ENCODE peak calls at places on chromosomes 11 and 22, in five cellular contexts. B, L, C, R and Z are unnamed samples.

GRCh38 chr11:61777234-61778090 is 14.9 kb downstream of the TMEM258 start:
- DNase-seq in B (peak; percentile 60), L (no peak), C (peak; percentile 69), R (no peak), Z (peak; percentile 62)

GRCh38 chr11:68342459-68343158 is 30.2 kb downstream of the LRP5 start:
- DNase-seq in B (no peak), L (peak; percentile 77), C (no peak), R (peak; percentile 72), Z (no peak)

GRCh38 chr22:22901578-22902218 is 14.1 kb downstream of the IGLL5 start:
- DNase-seq in B (no peak), L (no peak), C (no peak), R (peak; percentile 23), Z (no peak)

GRCh38 chr11:118175031-118175531 is 1.4 kb downstream of the SCN2B start:
- DNase-seq in B (no peak), L (peak; percentile 77), C (no peak), R (no peak), Z (no peak)

GRCh38 chr22:41538583-41538982 is 5.7 kb downstream of the POLR3H start:
- DNase-seq in B (no peak), L (no peak), C (no peak), R (no peak), Z (no peak)

GRCh38 chr11:6617315-6617781 is 1.9 kb downstream of the TPP1 start:
- DNase-seq in B (no peak), L (no peak), C (no peak), R (no peak), Z (no peak)

GRCh38 chr11:2547806-2548205 is 103.0 kb downstream of the KCNQ1 start:
- DNase-seq in B (no peak), L (no peak), C (no peak), R (peak; percentile 23), Z (no peak)

GRCh38 chr22:35074583-35074982 is 8.6 kb downstream of the ISX start:
- DNase-seq in B (no peak), L (no peak), C (no peak), R (no peak), Z (no peak)

GRCh38 chr11:130785376-130786110 is 130.7 kb downstream of the SNX19 start:
- DNase-seq in B (no peak), L (peak; percentile 29), C (no peak), R (no peak), Z (no peak)

GRCh38 chr22:37735054-37735453 is 38.2 kb downstream of the TRIOBP start:
- DNase-seq in B (no peak), L (no peak), C (no peak), R (peak; percentile 67), Z (no peak)

GRCh38 chr11:36300651-36301050 is 4.6 kb downstream of the PRR5L start:
- DNase-seq in B (no peak), L (peak; percentile 59), C (no peak), R (peak; percentile 60), Z (no peak)

GRCh38 chr11:45158891-45159605 is 12.6 kb downstream of the PRDM11 start:
- DNase-seq in B (no peak), L (no peak), C (no peak), R (no peak), Z (no peak)

GRCh38 chr11:57310630-57311086 is 14.1 kb downstream of the TNKS1BP1 start:
- DNase-seq in B (no peak), L (no peak), C (no peak), R (no peak), Z (no peak)

GRCh38 chr22:38570841-38571364 is 920 bp upstream of the DMC1 start:
- DNase-seq in B (peak; percentile 41), L (peak; percentile 35), C (peak; percentile 31), R (peak; percentile 51), Z (peak; percentile 14)

GRCh38 chr11:7019500-7020182 is 505 bp downstream of the ZNF214 start:
- DNase-seq in B (no peak), L (no peak), C (no peak), R (peak; percentile 51), Z (no peak)

GRCh38 chr11:61971177-61972111 is 4.0 kb upstream of the FTH1 start:
- DNase-seq in B (peak; percentile 47), L (peak; percentile 99), C (no peak), R (peak; percentile 96), Z (no peak)

GRCh38 chr11:28834877-28835276 is 726.7 kb downstream of the METTL15 start:
- DNase-seq in B (no peak), L (peak; percentile 84), C (no peak), R (no peak), Z (no peak)

GRCh38 chr11:94928146-94928995 is 45.0 kb downstream of the CWC15 start:
- DNase-seq in B (no peak), L (no peak), C (no peak), R (no peak), Z (no peak)

GRCh38 chr22:16562711-16563554 is 29.7 kb downstream of the CCT8L2 start:
- DNase-seq in B (no peak), L (no peak), C (no peak), R (peak; percentile 51), Z (no peak)

GRCh38 chr22:46091277-46091977 is 58.9 kb upstream of the PPARA start:
- DNase-seq in B (no peak), L (no peak), C (no peak), R (peak; percentile 26), Z (no peak)

GRCh38 chr11:115961168-115962003 is 457.2 kb upstream of the CADM1 start:
- DNase-seq in B (no peak), L (no peak), C (no peak), R (no peak), Z (no peak)

GRCh38 chr11:131688056-131688693 is 317.8 kb downstream of the NTM start:
- DNase-seq in B (peak; percentile 60), L (peak; percentile 63), C (no peak), R (peak; percentile 62), Z (no peak)